ENCODE peak calls at places on chromosomes 16 and 17, in eight cellular contexts. D, A, H, X, K, L, T and B are unnamed samples.

GRCh38 chr17:10613775-10614513 is 43.2 kb downstream of the MYH3 start:
- DNase-seq in D (no peak), A (no peak), H (no peak), X (peak), K (no peak), L (no peak), T (no peak), B (no peak)

GRCh38 chr17:20922128-20922670 is 120.6 kb downstream of the USP22 start:
- DNase-seq in D (no peak), A (no peak), H (no peak), X (peak), K (no peak), L (no peak), T (peak), B (no peak)

GRCh38 chr17:15220785-15221184 is 44.3 kb downstream of the PMP22 start:
- DNase-seq in D (no peak), A (no peak), H (no peak), X (no peak), K (no peak), L (no peak), T (no peak), B (no peak)

GRCh38 chr16:69057400-69058378 is 47.8 kb upstream of the HAS3 start:
- DNase-seq in D (no peak), A (no peak), H (peak), X (peak), K (no peak), L (no peak), T (no peak), B (no peak)

GRCh38 chr16:1282275-1282995 is 26.6 kb downstream of the TPSD1 start:
- DNase-seq in D (no peak), A (no peak), H (no peak), X (no peak), K (no peak), L (no peak), T (no peak), B (no peak)

GRCh38 chr17:38720941-38721340 is 9.2 kb upstream of the CISD3 start:
- DNase-seq in D (no peak), A (no peak), H (no peak), X (no peak), K (no peak), L (no peak), T (no peak), B (no peak)

GRCh38 chr16:69885722-69886121 is 65.4 kb upstream of the CLEC18A start:
- DNase-seq in D (no peak), A (no peak), H (no peak), X (no peak), K (no peak), L (no peak), T (no peak), B (no peak)

GRCh38 chr17:29855686-29856085 is 74.3 kb downstream of the SSH2 start:
- DNase-seq in D (no peak), A (no peak), H (no peak), X (no peak), K (no peak), L (no peak), T (no peak), B (no peak)

GRCh38 chr16:25411376-25412081 is 153.9 kb upstream of the ZKSCAN2 start:
- DNase-seq in D (no peak), A (no peak), H (no peak), X (no peak), K (no peak), L (no peak), T (no peak), B (no peak)

GRCh38 chr16:9159839-9160550 is 68.6 kb downstream of the HAPSTR1 start:
- DNase-seq in D (peak), A (peak), H (peak), X (no peak), K (peak), L (no peak), T (peak), B (peak)

GRCh38 chr17:55699178-55699865 is 23.3 kb downstream of the TMEM100 start:
- DNase-seq in D (no peak), A (no peak), H (no peak), X (no peak), K (no peak), L (no peak), T (peak), B (no peak)

GRCh38 chr17:49402706-49403105 is 12.0 kb downstream of the PHB1 start:
- DNase-seq in D (no peak), A (no peak), H (no peak), X (no peak), K (no peak), L (no peak), T (no peak), B (no peak)

GRCh38 chr17:56114469-56114868 is 38.8 kb upstream of the ANKFN1 start:
- DNase-seq in D (no peak), A (no peak), H (no peak), X (no peak), K (no peak), L (no peak), T (no peak), B (no peak)

GRCh38 chr16:46885960-46886763 is 2.0 kb downstream of the GPT2 start:
- DNase-seq in D (no peak), A (no peak), H (no peak), X (peak), K (no peak), L (no peak), T (no peak), B (no peak)

GRCh38 chr17:74447628-74448159 is 15.8 kb downstream of the GPRC5C start:
- DNase-seq in D (no peak), A (no peak), H (no peak), X (no peak), K (no peak), L (no peak), T (no peak), B (no peak)

GRCh38 chr17:37761065-37761464 is 16.2 kb upstream of the HNF1B start:
- DNase-seq in D (no peak), A (no peak), H (no peak), X (no peak), K (no peak), L (no peak), T (no peak), B (no peak)

GRCh38 chr16:8962393-8963009 is 1.2 kb downstream of the USP7 start:
- DNase-seq in D (peak), A (no peak), H (no peak), X (peak), K (peak), L (no peak), T (no peak), B (peak)

GRCh38 chr16:67963325-67964321 is 4.8 kb downstream of the SLC12A4 start:
- DNase-seq in D (no peak), A (no peak), H (no peak), X (no peak), K (no peak), L (no peak), T (no peak), B (no peak)

GRCh38 chr16:81598083-81598482 is 153.5 kb downstream of the CMIP start:
- DNase-seq in D (no peak), A (no peak), H (no peak), X (no peak), K (no peak), L (no peak), T (no peak), B (no peak)

GRCh38 chr16:19400709-19401108 is 17.0 kb upstream of the TMC5 start:
- DNase-seq in D (peak), A (no peak), H (no peak), X (no peak), K (no peak), L (no peak), T (no peak), B (peak)

GRCh38 chr16:19997264-19997663 is 76.4 kb downstream of the GPR139 start:
- DNase-seq in D (no peak), A (no peak), H (no peak), X (no peak), K (no peak), L (no peak), T (no peak), B (no peak)

GRCh38 chr17:39822051-39822450 is 42.1 kb downstream of the IKZF3 start:
- DNase-seq in D (no peak), A (no peak), H (no peak), X (no peak), K (no peak), L (no peak), T (no peak), B (no peak)
- H3K4me3 ChIP-seq in D (no peak), A (no peak), H (no peak), X (no peak), K (no peak), L (no peak), T (no peak), B (no peak)

GRCh38 chr17:31513731-31514427 is 122.4 kb downstream of the RAB11FIP4 start:
- DNase-seq in D (no peak), A (no peak), H (no peak), X (no peak), K (no peak), L (no peak), T (no peak), B (no peak)

GRCh38 chr17:31512796-31513195 is 121.3 kb downstream of the RAB11FIP4 start:
- DNase-seq in D (no peak), A (no peak), H (no peak), X (no peak), K (no peak), L (no peak), T (no peak), B (no peak)

GRCh38 chr17:31511583-31511982 is 120.1 kb downstream of the RAB11FIP4 start:
- DNase-seq in D (no peak), A (no peak), H (no peak), X (no peak), K (no peak), L (no peak), T (no peak), B (no peak)

GRCh38 chr17:31511176-31511540 is 119.7 kb downstream of the RAB11FIP4 start:
- DNase-seq in D (no peak), A (peak), H (no peak), X (no peak), K (peak), L (no peak), T (no peak), B (no peak)

GRCh38 chr17:31512104-31512740 is 120.7 kb downstream of the RAB11FIP4 start:
- DNase-seq in D (no peak), A (no peak), H (no peak), X (no peak), K (no peak), L (no peak), T (no peak), B (no peak)
- H3K4me3 ChIP-seq in D (no peak), A (no peak), H (no peak), X (no peak), K (no peak), L (no peak), T (no peak), B (no peak)

GRCh38 chr17:77404812-77405581 is 264.2 kb downstream of the SEC14L1 start:
- DNase-seq in D (peak), A (no peak), H (no peak), X (no peak), K (peak), L (no peak), T (peak), B (peak)

GRCh38 chr17:77407321-77408277 is 266.8 kb downstream of the SEC14L1 start:
- DNase-seq in D (peak), A (no peak), H (no peak), X (no peak), K (no peak), L (no peak), T (no peak), B (no peak)

GRCh38 chr17:77403854-77404253 is 263.1 kb downstream of the SEC14L1 start:
- DNase-seq in D (peak), A (no peak), H (no peak), X (no peak), K (no peak), L (no peak), T (no peak), B (no peak)

GRCh38 chr17:77408284-77408683 is 267.5 kb downstream of the SEC14L1 start:
- DNase-seq in D (no peak), A (no peak), H (no peak), X (no peak), K (no peak), L (no peak), T (no peak), B (no peak)

DNA sequence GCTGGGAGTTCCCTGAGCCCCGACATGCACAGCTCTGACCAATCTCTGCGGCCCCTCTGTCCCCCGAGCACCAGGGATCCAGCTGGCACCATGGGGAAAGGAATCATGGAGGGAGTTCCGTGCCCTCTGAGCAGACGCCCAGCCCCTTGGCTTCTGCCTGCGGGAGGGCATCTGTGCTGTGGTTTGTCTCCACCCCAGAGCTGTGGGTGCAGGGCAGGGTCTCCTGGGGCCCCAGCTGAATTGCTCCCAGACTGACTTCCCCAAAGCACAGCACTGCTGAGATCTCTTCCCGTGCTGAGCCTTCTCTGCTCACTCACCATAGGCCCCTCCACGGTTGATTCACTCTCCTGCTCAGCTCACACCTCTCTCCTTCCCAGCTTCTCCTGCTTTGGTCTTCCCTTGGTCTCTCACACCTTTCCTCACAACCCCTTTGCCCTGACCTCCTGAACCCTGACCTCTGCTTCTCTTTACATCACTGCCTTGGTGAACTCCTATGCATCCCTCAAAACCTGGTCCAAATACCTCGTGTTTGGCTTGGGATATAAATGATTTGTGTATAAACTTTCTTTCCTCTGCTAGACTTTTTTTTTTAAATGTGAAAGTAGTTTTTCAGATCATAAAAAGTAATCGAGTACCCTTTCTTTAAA is 265.2 kb downstream of the SEC14L1 start:
- DNase-seq in D (peak), A (no peak), H (no peak), X (no peak), K (no peak), L (no peak), T (no peak), B (peak)
- H3K4me3 ChIP-seq in D (peak), A (no peak), H (no peak), X (no peak), K (no peak), L (no peak), T (no peak), B (peak)

DNA sequence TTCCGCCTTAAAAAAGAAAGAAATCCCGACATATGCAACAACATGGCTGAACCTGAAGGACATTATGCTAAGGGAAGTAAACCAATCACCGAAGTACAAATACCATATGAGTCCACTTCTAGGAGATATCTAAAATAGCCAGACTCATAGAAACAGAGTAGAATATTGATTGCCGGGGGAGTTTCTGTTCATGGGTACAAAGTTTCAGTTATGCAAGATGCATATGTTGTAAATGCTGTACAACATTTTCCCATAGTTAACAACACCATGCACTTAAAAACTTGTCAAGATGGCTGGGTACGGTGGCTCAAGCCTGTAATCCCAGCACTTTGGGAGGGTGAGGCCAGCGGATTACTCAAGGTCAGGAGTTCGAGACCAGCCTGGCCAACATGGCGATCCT is 251.5 kb upstream of the EEF2KMT start:
- DNase-seq in D (no peak), A (no peak), H (no peak), X (no peak), K (no peak), L (no peak), T (no peak), B (no peak)
- H3K4me3 ChIP-seq in D (no peak), A (no peak), H (no peak), X (no peak), K (no peak), L (no peak), T (no peak), B (no peak)

GRCh38 chr17:27560668-27561067 is 70.3 kb upstream of the LGALS9 start:
- DNase-seq in D (no peak), A (no peak), H (no peak), X (peak), K (peak), L (no peak), T (no peak), B (no peak)
- H3K4me3 ChIP-seq in D (no peak), A (no peak), H (no peak), X (peak), K (no peak), L (no peak), T (peak), B (no peak)

GRCh38 chr17:57266842-57267241 is 10.5 kb downstream of the MSI2 start:
- DNase-seq in D (no peak), A (no peak), H (no peak), X (no peak), K (no peak), L (no peak), T (no peak), B (no peak)
- H3K4me3 ChIP-seq in D (no peak), A (no peak), H (no peak), X (no peak), K (no peak), L (no peak), T (no peak), B (no peak)

DNA sequence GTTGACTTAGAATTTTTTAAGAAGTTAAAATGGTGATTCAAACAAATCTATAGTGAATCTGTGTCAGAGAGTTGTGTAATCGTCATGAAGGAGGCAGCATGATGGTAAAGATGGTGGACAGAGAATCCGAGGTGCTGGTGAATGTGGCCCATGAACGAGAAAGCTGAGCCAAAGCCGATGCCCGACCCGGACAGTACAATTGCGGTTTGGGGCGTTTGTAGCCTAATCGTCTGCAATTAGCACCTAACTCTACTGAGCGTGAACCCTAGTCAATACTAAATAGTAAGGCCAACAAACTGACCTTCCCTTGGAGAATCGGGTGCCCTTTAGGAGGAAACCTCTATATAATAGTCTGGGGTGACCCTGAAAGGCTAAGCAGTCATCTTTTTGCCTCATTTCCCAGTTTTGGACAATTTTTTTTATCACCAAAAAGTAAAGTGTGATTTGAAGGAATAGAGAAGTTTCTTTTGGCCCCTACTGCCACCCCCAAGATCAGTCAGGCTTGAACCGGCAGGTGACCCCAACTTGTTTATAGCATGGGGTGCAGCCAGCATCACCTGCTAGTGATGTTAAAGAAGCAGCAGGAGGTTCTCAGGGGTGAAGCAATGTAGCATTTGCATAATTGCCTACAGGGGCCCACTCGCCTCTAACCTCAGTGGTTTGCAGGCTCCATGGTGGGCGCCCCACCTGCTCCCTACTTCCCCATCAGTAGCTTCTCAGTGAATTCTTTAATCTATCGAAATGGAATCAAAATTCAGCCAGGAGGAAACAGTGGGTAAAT is 11.3 kb downstream of the IRF8 start:
- DNase-seq in D (peak), A (no peak), H (no peak), X (no peak), K (no peak), L (no peak), T (no peak), B (no peak)
- H3K4me3 ChIP-seq in D (peak), A (no peak), H (no peak), X (no peak), K (no peak), L (no peak), T (no peak), B (no peak)

GRCh38 chr17:28646039-28646754 is 1.2 kb upstream of the BLTP2 start:
- DNase-seq in D (no peak), A (no peak), H (no peak), X (no peak), K (peak), L (no peak), T (no peak), B (no peak)
- H3K4me3 ChIP-seq in D (peak), A (peak), H (peak), X (peak), K (no peak), L (no peak), T (peak), B (no peak)

DNA sequence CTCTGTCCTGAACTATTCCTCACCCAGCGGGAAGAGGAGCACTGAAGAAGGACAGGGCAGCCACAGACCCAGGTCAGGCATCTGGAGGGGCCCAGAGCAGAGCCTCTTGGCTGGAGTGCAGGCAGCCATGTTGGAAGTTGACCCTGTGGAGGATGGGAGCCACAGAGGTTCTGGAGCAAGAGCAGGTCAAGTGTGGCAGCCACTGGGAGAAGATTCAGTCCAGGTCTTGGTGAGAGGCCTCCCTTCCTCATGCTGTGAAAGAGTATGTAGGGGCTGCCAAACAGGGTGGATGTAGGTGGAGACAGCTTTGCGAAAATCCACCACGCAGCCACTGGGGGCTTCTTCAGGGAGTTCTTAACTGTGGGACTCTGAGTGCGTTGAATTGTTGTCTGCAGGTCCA is 590 bp upstream of the CD79B start:
- DNase-seq in D (peak), A (no peak), H (no peak), X (no peak), K (no peak), L (no peak), T (no peak), B (no peak)
- H3K4me3 ChIP-seq in D (peak), A (no peak), H (no peak), X (no peak), K (no peak), L (no peak), T (no peak), B (no peak)